ENCODE peak calls at places on chromosomes 4 and X, in four cellular contexts. R, O, B and M are unnamed samples.

GRCh38 chr4:137956256-137956655 is 285.9 kb downstream of the SLC7A11 start:
- DNase-seq in O (no peak), R (no peak), B (no peak), M (no peak)

GRCh38 chr4:150078041-150078995 is at the start of gene DCLK2:
- DNase-seq in B (no peak), R (peak; percentile 22), O (peak; percentile 22), M (peak; percentile 8)

GRCh38 chr4:22874334-22874912 is 181.7 kb downstream of the GBA3 start:
- DNase-seq in O (no peak), B (no peak), R (no peak), M (no peak)

GRCh38 chr4:150884625-150885024 is 130.5 kb downstream of the LRBA start:
- DNase-seq in O (no peak), R (no peak), B (no peak), M (no peak)

GRCh38 chr4:125368684-125369083 is 53.9 kb downstream of the FAT4 start:
- DNase-seq in R (no peak), B (no peak), O (no peak), M (no peak)

GRCh38 chr4:184111433-184111832 is 106.2 kb downstream of the ENPP6 start:
- DNase-seq in B (no peak), R (no peak), O (no peak), M (no peak)

GRCh38 chr4:138775890-138776289 is 239.7 kb upstream of the NOCT start:
- DNase-seq in R (no peak), O (no peak), B (peak; percentile 0), M (peak; percentile 15)

GRCh38 chr4:121192500-121192899 is 28.4 kb upstream of the TNIP3 start:
- DNase-seq in B (peak; percentile 39), O (no peak), R (no peak), M (no peak)

GRCh38 chrX:118519411-118520205 is 24.0 kb downstream of the DOCK11 start:
- DNase-seq in B (no peak), O (no peak), R (no peak), M (no peak)

GRCh38 chr4:56512166-56512565 is 6.6 kb downstream of the ARL9 start:
- DNase-seq in B (no peak), O (no peak), R (no peak), M (no peak)

GRCh38 chrX:140425712-140426395 is 79.0 kb downstream of the SOX3 start:
- DNase-seq in R (no peak), O (no peak), B (no peak), M (no peak)

GRCh38 chrX:15319075-15319474 is 3.6 kb upstream of the ASB11 start:
- DNase-seq in O (no peak), R (no peak), B (no peak), M (no peak)

GRCh38 chr4:152529880-152530279 is 6.0 kb downstream of the FBXW7 start:
- DNase-seq in R (no peak), B (no peak), O (no peak), M (no peak)

GRCh38 chrX:80817002-80817401 is 7.3 kb upstream of the BRWD3 start:
- DNase-seq in R (no peak), O (no peak), B (no peak), M (no peak)

GRCh38 chrX:5876984-5877655 is 351.5 kb downstream of the NLGN4X start:
- DNase-seq in R (no peak), O (no peak), B (no peak), M (no peak)

GRCh38 chr4:124542021-124542420 is 170.5 kb downstream of the ANKRD50 start:
- DNase-seq in B (no peak), O (no peak), R (no peak), M (no peak)

GRCh38 chr4:186881521-186882220 is 158.0 kb upstream of the FAT1 start:
- DNase-seq in O (no peak), B (no peak), R (no peak), M (no peak)

GRCh38 chrX:15911729-15912550 is 57.3 kb upstream of the AP1S2 start:
- DNase-seq in O (no peak), R (no peak), B (no peak), M (peak; percentile 94)

GRCh38 chr4:75555294-75556164 is at the start of gene ODAPH:
- DNase-seq in R (peak; percentile 18), B (peak; percentile 42), O (no peak), M (no peak)

GRCh38 chr4:41145571-41146078 is 68.7 kb downstream of the APBB2 start:
- DNase-seq in B (peak; percentile 31), O (no peak), R (no peak), M (no peak)

GRCh38 chrX:136896121-136896914 is 15.8 kb upstream of the RBMX start:
- DNase-seq in O (peak; percentile 23), R (no peak), B (no peak), M (no peak)

GRCh38 chr4:4572821-4573220 is 31.0 kb upstream of the STX18 start:
- DNase-seq in B (no peak), O (no peak), R (no peak), M (no peak)

GRCh38 chr4:73653695-73654106 is 33.5 kb upstream of the RASSF6 start:
- DNase-seq in O (peak; percentile 71), R (peak; percentile 8), B (peak; percentile 43), M (peak; percentile 39)

GRCh38 chr4:25417014-25417413 is 40.0 kb downstream of the ANAPC4 start:
- DNase-seq in R (no peak), B (no peak), O (no peak), M (no peak)

GRCh38 chr4:98081961-98082360 is 61.3 kb downstream of the STPG2 start:
- DNase-seq in R (no peak), B (no peak), O (no peak), M (no peak)

GRCh38 chr4:69092190-69092589 is 4.1 kb upstream of the UGT2B7 start:
- DNase-seq in R (no peak), B (no peak), O (no peak), M (no peak)

GRCh38 chr4:151358266-151358665 is 32.9 kb upstream of the SH3D19 start:
- DNase-seq in R (no peak), B (no peak), O (no peak), M (no peak)

GRCh38 chr4:3516836-3517730 is 15.1 kb downstream of the LRPAP1 start:
- DNase-seq in R (no peak), B (no peak), O (no peak), M (no peak)

GRCh38 chrX:105307762-105308161 is 87.3 kb upstream of the TEX13A start:
- DNase-seq in O (no peak), B (no peak), R (no peak), M (no peak)

GRCh38 chr4:87032884-87033533 is 98.2 kb downstream of the AFF1 start:
- DNase-seq in O (no peak), R (no peak), B (no peak), M (no peak)

GRCh38 chr4:10207116-10207515 is 90.5 kb upstream of the WDR1 start:
- DNase-seq in B (no peak), O (no peak), R (no peak), M (no peak)

GRCh38 chr4:129438582-129438981 is 342.6 kb downstream of the C4orf33 start:
- DNase-seq in R (no peak), O (no peak), B (no peak), M (no peak)

GRCh38 chr4:149465941-149466340 is 349.7 kb downstream of the IQCM start:
- DNase-seq in B (no peak), R (no peak), O (no peak), M (no peak)

GRCh38 chr4:26145212-26145611 is 175.6 kb upstream of the RBPJ start:
- DNase-seq in B (no peak), O (no peak), R (no peak), M (no peak)

GRCh38 chr4:41935652-41936021 is 408 bp downstream of the TMEM33 start:
- DNase-seq in R (peak; percentile 9), B (no peak), O (peak; percentile 32), M (peak; percentile 19)

GRCh38 chrX:96417695-96418094 is 266.9 kb upstream of the DIAPH2 start:
- DNase-seq in R (no peak), B (no peak), O (no peak), M (no peak)

DNA sequence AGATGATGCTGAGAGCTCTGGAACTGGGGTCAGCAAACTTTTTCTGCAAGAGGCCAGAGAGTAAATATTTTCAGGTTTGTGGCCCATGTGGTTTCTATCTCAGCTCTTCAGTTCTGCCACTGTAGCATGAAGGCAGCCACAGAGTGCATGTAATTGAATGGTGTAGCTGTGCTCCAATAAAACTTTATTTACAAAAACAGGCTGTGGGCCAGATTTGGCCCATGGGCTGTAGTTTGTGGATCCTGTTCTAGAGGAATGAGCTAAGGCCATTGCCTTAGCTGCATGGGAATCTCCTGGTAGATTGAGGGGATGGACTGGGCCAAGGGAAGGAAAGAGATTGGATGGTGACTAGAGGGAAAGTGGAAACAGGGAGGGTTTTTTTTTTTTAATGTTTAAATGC is 36.8 kb downstream of the CLCN4 start:
- DNase-seq in R (no peak), B (no peak), O (no peak), M (no peak)
- TF ChIP-seq POLR2AphosphoS5 in R (no peak), B (no peak), O (no peak), M (no peak)

GRCh38 chr4:81429031-81429430 is 42.7 kb downstream of the RASGEF1B start:
- DNase-seq in O (no peak), R (no peak), B (no peak), M (no peak)
- TF ChIP-seq SPI1 in O (no peak), R (no peak), B (no peak), M (no peak)

DNA sequence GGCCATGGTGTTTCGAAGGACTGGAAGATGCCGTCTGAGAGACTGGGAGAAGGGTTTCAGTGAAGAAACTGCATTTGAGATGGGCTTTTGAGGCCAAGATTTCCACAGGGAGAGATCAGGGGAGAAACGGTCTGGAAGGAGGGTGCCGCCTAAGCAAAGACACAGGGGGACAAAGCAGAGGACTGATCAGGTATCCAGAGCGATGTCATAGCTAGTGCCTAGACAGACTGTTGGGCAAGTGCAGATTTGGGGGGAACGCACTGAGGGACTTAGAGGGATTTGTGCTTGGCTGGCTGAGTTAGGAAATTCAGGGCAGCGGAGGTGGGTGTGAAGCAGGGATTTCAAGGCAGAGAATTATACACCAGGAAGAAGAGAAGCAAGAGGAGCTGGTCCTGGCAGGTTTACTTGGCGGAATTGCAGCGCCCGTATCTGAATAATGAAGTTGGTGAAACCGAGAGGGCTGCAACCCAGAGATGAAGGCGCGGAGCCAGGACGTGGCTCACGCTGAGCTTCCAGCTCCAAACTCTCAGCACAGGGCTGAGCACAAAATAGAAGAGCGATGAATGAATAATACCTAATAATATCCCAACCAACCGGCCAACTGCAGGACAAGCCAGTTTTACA is 106.9 kb downstream of the MAML3 start:
- DNase-seq in B (no peak), R (no peak), O (no peak), M (no peak)
- TF ChIP-seq POLR2AphosphoS5 in B (no peak), R (no peak), O (no peak), M (no peak)

GRCh38 chr4:14695411-14695810 is 306.9 kb upstream of the CPEB2 start:
- DNase-seq in R (no peak), O (no peak), B (no peak), M (no peak)

GRCh38 chr4:14701896-14702295 is 300.4 kb upstream of the CPEB2 start:
- DNase-seq in B (no peak), R (no peak), O (no peak), M (no peak)

GRCh38 chr4:14700544-14700943 is 301.7 kb upstream of the CPEB2 start:
- DNase-seq in O (no peak), R (no peak), B (no peak), M (no peak)

GRCh38 chr4:14700083-14700482 is 302.2 kb upstream of the CPEB2 start:
- DNase-seq in B (no peak), O (no peak), R (no peak), M (no peak)

DNA sequence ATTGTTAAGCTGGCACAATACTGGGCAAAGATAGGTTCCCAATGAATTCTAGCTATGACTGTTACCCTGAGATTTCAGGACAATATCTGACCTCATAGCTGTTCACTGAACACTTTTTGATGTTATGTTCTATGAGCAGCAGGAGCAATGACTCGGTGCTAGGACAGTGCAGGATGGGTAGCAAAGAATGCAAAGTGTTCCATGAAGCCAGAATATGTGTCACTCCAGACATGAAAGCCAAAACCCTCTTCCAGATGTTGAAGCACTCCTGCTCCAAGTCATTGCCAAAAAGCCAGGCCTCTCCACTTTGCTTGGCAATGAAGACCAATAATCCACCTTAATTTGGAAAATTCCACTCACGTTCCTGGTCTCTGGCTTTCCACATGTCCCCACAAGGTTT is 300.9 kb upstream of the CPEB2 start:
- DNase-seq in B (no peak), O (no peak), R (no peak), M (no peak)
- TF ChIP-seq SPI1 in B (no peak), O (no peak), R (no peak), M (no peak)